ENCODE peak calls at places on chromosomes 4 and X, in nine cellular contexts. One of them, this sample, is unnamed.

GRCh38 chr4:41747230-41748055 is 1.1 kb downstream of the PHOX2B start:
- DNase-seq in tibial nerve: no peak
- DNase-seq in stomach: no peak
- DNase-seq in IMR-90: no peak
- DNase-seq in HCT116: no peak
- DNase-seq in ovary: no peak
- DNase-seq in right lobe of liver: no peak
- DNase-seq in transverse colon: no peak
- DNase-seq in heart left ventricle: no peak
- DNase-seq in this sample: no peak

GRCh38 chr4:38831653-38832052 is 25.0 kb downstream of the TLR6 start:
- DNase-seq in tibial nerve: no peak
- DNase-seq in stomach: no peak
- DNase-seq in IMR-90: peak
- DNase-seq in HCT116: no peak
- DNase-seq in ovary: no peak
- DNase-seq in right lobe of liver: no peak
- DNase-seq in transverse colon: no peak
- DNase-seq in heart left ventricle: no peak
- DNase-seq in this sample: no peak

GRCh38 chrX:119067023-119067739 is 5.6 kb upstream of the CT47C1 start:
- DNase-seq in tibial nerve: peak
- DNase-seq in stomach: peak
- DNase-seq in IMR-90: peak
- DNase-seq in HCT116: peak
- DNase-seq in ovary: peak
- DNase-seq in right lobe of liver: peak
- DNase-seq in transverse colon: peak
- DNase-seq in heart left ventricle: peak
- DNase-seq in this sample: peak

GRCh38 chr4:15755321-15755750 is 22.8 kb upstream of the CD38 start:
- DNase-seq in tibial nerve: no peak
- DNase-seq in stomach: no peak
- DNase-seq in IMR-90: peak
- DNase-seq in HCT116: no peak
- DNase-seq in ovary: no peak
- DNase-seq in right lobe of liver: no peak
- DNase-seq in transverse colon: no peak
- DNase-seq in heart left ventricle: no peak
- DNase-seq in this sample: no peak

GRCh38 chr4:32680946-32681345 is 1960.8 kb downstream of the PCDH7 start:
- DNase-seq in tibial nerve: no peak
- DNase-seq in stomach: no peak
- DNase-seq in IMR-90: no peak
- DNase-seq in HCT116: no peak
- DNase-seq in ovary: no peak
- DNase-seq in right lobe of liver: no peak
- DNase-seq in transverse colon: no peak
- DNase-seq in heart left ventricle: no peak
- DNase-seq in this sample: no peak

GRCh38 chr4:62431513-62431912 is 1231.4 kb downstream of the ADGRL3 start:
- DNase-seq in tibial nerve: no peak
- DNase-seq in stomach: no peak
- DNase-seq in IMR-90: no peak
- DNase-seq in HCT116: no peak
- DNase-seq in ovary: no peak
- DNase-seq in right lobe of liver: no peak
- DNase-seq in transverse colon: no peak
- DNase-seq in heart left ventricle: no peak
- DNase-seq in this sample: no peak

GRCh38 chr4:56613101-56613862 is 67.8 kb downstream of the HOPX start:
- DNase-seq in tibial nerve: no peak
- DNase-seq in stomach: no peak
- DNase-seq in IMR-90: peak
- DNase-seq in HCT116: no peak
- DNase-seq in ovary: no peak
- DNase-seq in right lobe of liver: no peak
- DNase-seq in transverse colon: no peak
- DNase-seq in heart left ventricle: no peak
- DNase-seq in this sample: peak

GRCh38 chr4:72283357-72283756 is 251.6 kb downstream of the NPFFR2 start:
- DNase-seq in tibial nerve: no peak
- DNase-seq in stomach: no peak
- DNase-seq in IMR-90: no peak
- DNase-seq in HCT116: no peak
- DNase-seq in ovary: no peak
- DNase-seq in right lobe of liver: no peak
- DNase-seq in transverse colon: no peak
- DNase-seq in heart left ventricle: no peak
- DNase-seq in this sample: no peak

GRCh38 chr4:3399277-3400194 is 42.2 kb upstream of the HGFAC start:
- DNase-seq in tibial nerve: no peak
- DNase-seq in stomach: no peak
- DNase-seq in IMR-90: no peak
- DNase-seq in HCT116: peak
- DNase-seq in ovary: no peak
- DNase-seq in right lobe of liver: peak
- DNase-seq in transverse colon: no peak
- DNase-seq in heart left ventricle: no peak
- DNase-seq in this sample: no peak

GRCh38 chr4:92304636-92305035 is 870 bp downstream of the GRID2 start:
- DNase-seq in tibial nerve: no peak
- DNase-seq in stomach: no peak
- DNase-seq in IMR-90: no peak
- DNase-seq in HCT116: no peak
- DNase-seq in ovary: no peak
- DNase-seq in right lobe of liver: no peak
- DNase-seq in transverse colon: no peak
- DNase-seq in heart left ventricle: no peak
- DNase-seq in this sample: no peak

GRCh38 chr4:92307156-92307555 is 3.4 kb downstream of the GRID2 start:
- DNase-seq in tibial nerve: no peak
- DNase-seq in stomach: no peak
- DNase-seq in IMR-90: no peak
- DNase-seq in HCT116: no peak
- DNase-seq in ovary: no peak
- DNase-seq in right lobe of liver: no peak
- DNase-seq in transverse colon: no peak
- DNase-seq in heart left ventricle: no peak
- DNase-seq in this sample: no peak

GRCh38 chr4:92307886-92308285 is 4.1 kb downstream of the GRID2 start:
- DNase-seq in tibial nerve: no peak
- DNase-seq in stomach: no peak
- DNase-seq in IMR-90: no peak
- DNase-seq in HCT116: no peak
- DNase-seq in ovary: no peak
- DNase-seq in right lobe of liver: no peak
- DNase-seq in transverse colon: no peak
- DNase-seq in heart left ventricle: no peak
- DNase-seq in this sample: no peak

GRCh38 chr4:92305148-92305877 is 1.5 kb downstream of the GRID2 start:
- DNase-seq in tibial nerve: no peak
- DNase-seq in stomach: peak
- DNase-seq in IMR-90: peak
- DNase-seq in HCT116: peak
- DNase-seq in ovary: peak
- DNase-seq in right lobe of liver: no peak
- DNase-seq in transverse colon: no peak
- DNase-seq in heart left ventricle: peak
- DNase-seq in this sample: no peak

GRCh38 chr4:92305878-92306520 is 2.2 kb downstream of the GRID2 start:
- DNase-seq in tibial nerve: no peak
- DNase-seq in stomach: no peak
- DNase-seq in IMR-90: no peak
- DNase-seq in HCT116: no peak
- DNase-seq in ovary: no peak
- DNase-seq in right lobe of liver: no peak
- DNase-seq in transverse colon: no peak
- DNase-seq in heart left ventricle: no peak
- DNase-seq in this sample: no peak
- TF ChIP-seq POLR2A in tibial nerve: no peak
- TF ChIP-seq POLR2A in stomach: no peak
- TF ChIP-seq POLR2A in IMR-90: no peak
- TF ChIP-seq POLR2A in HCT116: no peak
- TF ChIP-seq POLR2A in ovary: no peak
- TF ChIP-seq POLR2A in right lobe of liver: no peak
- TF ChIP-seq POLR2A in transverse colon: no peak
- TF ChIP-seq POLR2A in heart left ventricle: no peak
- TF ChIP-seq POLR2A in this sample: no peak

GRCh38 chr4:6582889-6583504 is 8.0 kb downstream of the MAN2B2 start:
- DNase-seq in tibial nerve: no peak
- DNase-seq in stomach: no peak
- DNase-seq in IMR-90: peak
- DNase-seq in HCT116: peak
- DNase-seq in ovary: no peak
- DNase-seq in right lobe of liver: no peak
- DNase-seq in transverse colon: no peak
- DNase-seq in heart left ventricle: no peak
- DNase-seq in this sample: peak
- TF ChIP-seq POLR2A in tibial nerve: no peak
- TF ChIP-seq POLR2A in stomach: no peak
- TF ChIP-seq POLR2A in IMR-90: no peak
- TF ChIP-seq POLR2A in HCT116: no peak
- TF ChIP-seq POLR2A in ovary: no peak
- TF ChIP-seq POLR2A in right lobe of liver: no peak
- TF ChIP-seq POLR2A in transverse colon: no peak
- TF ChIP-seq POLR2A in heart left ventricle: no peak
- TF ChIP-seq POLR2A in this sample: no peak

DNA sequence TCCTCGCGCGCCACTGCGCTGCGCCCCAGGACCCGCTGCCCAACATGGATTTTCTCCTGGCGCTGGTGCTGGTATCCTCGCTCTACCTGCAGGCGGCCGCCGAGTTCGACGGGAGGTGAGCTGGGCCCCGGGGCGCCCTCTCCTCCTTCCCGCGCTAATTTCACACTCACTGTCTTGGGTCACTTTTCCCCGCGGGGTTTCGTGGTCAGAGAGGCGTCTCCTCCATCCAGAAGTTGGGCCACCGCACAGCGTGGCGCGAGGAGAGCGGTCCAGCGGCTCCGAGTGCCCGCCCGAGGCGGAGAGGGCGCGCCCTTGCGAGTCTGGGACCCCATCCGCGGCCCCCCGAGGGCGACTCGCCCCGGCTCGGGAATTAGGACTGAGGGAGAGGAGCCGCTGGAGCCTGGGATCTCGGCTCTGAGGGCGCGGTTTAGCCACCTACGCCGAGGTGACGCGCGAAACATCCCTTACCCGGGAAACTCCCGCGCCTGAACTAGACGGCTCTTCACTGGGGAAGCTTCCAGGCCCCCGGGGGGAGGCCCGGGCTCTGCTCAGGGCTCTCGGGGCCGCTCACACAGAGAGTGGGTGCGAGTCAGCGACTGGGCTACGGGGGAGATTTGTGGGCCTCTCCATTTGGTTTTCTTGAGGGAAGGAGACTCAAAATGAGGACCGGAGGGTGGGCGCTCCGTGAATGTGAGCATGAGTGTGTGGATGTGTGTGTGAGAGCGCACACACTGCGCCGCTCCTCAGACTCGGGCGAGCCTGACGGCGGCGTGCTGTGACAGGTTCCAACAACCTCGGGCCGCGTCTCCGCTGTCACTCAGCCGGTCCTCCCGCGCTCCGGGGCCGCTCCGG is 564 bp downstream of the NPNT start:
- DNase-seq in tibial nerve: no peak
- DNase-seq in stomach: no peak
- DNase-seq in IMR-90: no peak
- DNase-seq in HCT116: no peak
- DNase-seq in ovary: peak
- DNase-seq in right lobe of liver: peak
- DNase-seq in transverse colon: peak
- DNase-seq in heart left ventricle: peak
- DNase-seq in this sample: no peak
- TF ChIP-seq POLR2A in tibial nerve: no peak
- TF ChIP-seq POLR2A in stomach: no peak
- TF ChIP-seq POLR2A in IMR-90: no peak
- TF ChIP-seq POLR2A in HCT116: no peak
- TF ChIP-seq POLR2A in ovary: no peak
- TF ChIP-seq POLR2A in right lobe of liver: no peak
- TF ChIP-seq POLR2A in transverse colon: no peak
- TF ChIP-seq POLR2A in heart left ventricle: no peak
- TF ChIP-seq POLR2A in this sample: no peak

GRCh38 chrX:39222361-39223113 is 421.3 kb downstream of the MID1IP1 start:
- DNase-seq in tibial nerve: no peak
- DNase-seq in stomach: no peak
- DNase-seq in IMR-90: no peak
- DNase-seq in HCT116: no peak
- DNase-seq in ovary: no peak
- DNase-seq in right lobe of liver: no peak
- DNase-seq in transverse colon: no peak
- DNase-seq in heart left ventricle: no peak
- DNase-seq in this sample: no peak
- TF ChIP-seq POLR2A in tibial nerve: no peak
- TF ChIP-seq POLR2A in stomach: no peak
- TF ChIP-seq POLR2A in IMR-90: no peak
- TF ChIP-seq POLR2A in HCT116: no peak
- TF ChIP-seq POLR2A in ovary: no peak
- TF ChIP-seq POLR2A in right lobe of liver: no peak
- TF ChIP-seq POLR2A in transverse colon: no peak
- TF ChIP-seq POLR2A in heart left ventricle: no peak
- TF ChIP-seq POLR2A in this sample: no peak

DNA sequence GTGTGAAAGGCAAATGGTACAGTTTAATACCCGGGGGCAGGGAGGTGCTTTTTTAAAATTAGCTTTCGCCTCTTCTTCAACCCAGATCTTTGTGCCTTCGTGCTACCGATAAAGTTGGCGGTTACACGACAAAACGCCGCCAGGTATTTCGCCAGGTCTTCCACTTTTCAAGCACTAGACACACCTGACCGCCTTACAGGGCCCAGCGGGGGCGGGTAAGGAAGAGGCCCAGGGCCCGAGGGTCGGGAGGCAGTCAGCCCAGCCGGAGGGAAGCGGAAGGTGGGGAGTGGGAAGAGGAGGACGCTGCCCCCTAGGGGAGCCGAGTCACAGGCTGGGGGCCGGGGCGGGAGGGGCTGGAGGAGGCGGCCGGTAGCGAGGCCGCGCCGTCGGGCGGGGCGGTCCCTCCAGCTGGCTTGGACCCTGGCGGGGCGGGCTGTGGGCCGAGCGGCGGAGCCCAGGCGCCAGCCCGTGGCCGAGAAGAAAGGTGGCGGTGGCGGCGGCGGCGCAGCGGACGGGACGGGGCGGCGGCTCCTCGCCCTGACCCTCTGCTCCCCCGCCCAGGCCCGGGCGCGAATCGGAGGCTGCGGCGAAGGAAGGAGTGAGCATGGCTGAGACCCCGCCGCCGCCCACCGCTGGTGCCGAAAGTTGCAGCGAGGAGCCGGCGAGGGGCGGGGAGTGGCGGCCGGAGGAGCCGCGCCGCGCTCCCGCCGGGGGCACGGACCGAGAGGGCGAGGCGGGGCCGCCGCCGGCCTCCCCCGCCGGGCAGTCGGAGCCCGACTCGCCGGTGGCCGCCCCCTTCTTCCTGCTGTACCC is 16.2 kb downstream of the UTP3 start:
- DNase-seq in tibial nerve: peak
- DNase-seq in stomach: peak
- DNase-seq in IMR-90: peak
- DNase-seq in HCT116: peak
- DNase-seq in ovary: peak
- DNase-seq in right lobe of liver: peak
- DNase-seq in transverse colon: peak
- DNase-seq in heart left ventricle: peak
- DNase-seq in this sample: no peak
- TF ChIP-seq POLR2A in tibial nerve: no peak
- TF ChIP-seq POLR2A in stomach: no peak
- TF ChIP-seq POLR2A in IMR-90: no peak
- TF ChIP-seq POLR2A in HCT116: no peak
- TF ChIP-seq POLR2A in ovary: peak
- TF ChIP-seq POLR2A in right lobe of liver: peak
- TF ChIP-seq POLR2A in transverse colon: peak
- TF ChIP-seq POLR2A in heart left ventricle: no peak
- TF ChIP-seq POLR2A in this sample: peak

GRCh38 chr4:184649026-184649970 is at the start of the genes CASP3 and PRIMPOL:
- DNase-seq in tibial nerve: peak
- DNase-seq in stomach: peak
- DNase-seq in IMR-90: peak
- DNase-seq in HCT116: peak
- DNase-seq in ovary: peak
- DNase-seq in right lobe of liver: peak
- DNase-seq in transverse colon: peak
- DNase-seq in heart left ventricle: peak
- DNase-seq in this sample: peak
- TF ChIP-seq POLR2A in tibial nerve: peak
- TF ChIP-seq POLR2A in stomach: peak
- TF ChIP-seq POLR2A in IMR-90: peak
- TF ChIP-seq POLR2A in HCT116: peak
- TF ChIP-seq POLR2A in ovary: peak
- TF ChIP-seq POLR2A in right lobe of liver: peak
- TF ChIP-seq POLR2A in transverse colon: peak
- TF ChIP-seq POLR2A in heart left ventricle: no peak
- TF ChIP-seq POLR2A in this sample: peak